ENCODE peak calls at places on chromosomes 13 and 19, in ten cellular contexts. E is tibial artery; H is GM13976; F is heart left ventricle; V is GM18507; Z is HCEC 1CT; R is cardiac septum; D is stimulated activated CD4-positive, alpha-beta T cell treated with anti-CD3 and anti-CD28 coated beads, TNF-alpha, amount 100 ng/mL, for 24 hours; O is ascending aorta; G is HS-5. T is an unnamed sample.

GRCh38 chr19:2213799-2214198 is 22.3 kb downstream of the PLEKHJ1 start:
- DNase-seq in E (no peak), R (no peak), Z (no peak), D (no peak), F (peak), H (no peak), V (no peak), G (no peak), O (no peak), T (no peak)

GRCh38 chr19:18006895-18007604 is 920 bp upstream of the ARRDC2 start:
- DNase-seq in F (peak), D (peak), O (no peak), V (peak), G (peak), R (peak), E (peak), H (peak), Z (peak), T (peak)

GRCh38 chr19:34994643-34995471 is 5.3 kb upstream of the GRAMD1A start:
- DNase-seq in G (no peak), O (no peak), Z (no peak), H (no peak), R (no peak), D (no peak), F (no peak), E (peak), V (no peak), T (peak)

GRCh38 chr13:27117158-27117557 is 54.5 kb downstream of the USP12 start:
- DNase-seq in V (no peak), H (no peak), O (no peak), Z (peak), F (no peak), G (no peak), E (no peak), D (no peak), R (no peak), T (no peak)

GRCh38 chr13:80881495-80882482 is 540.9 kb upstream of the SPRY2 start:
- DNase-seq in R (no peak), H (no peak), D (no peak), E (no peak), G (no peak), F (no peak), V (no peak), Z (peak), O (no peak), T (no peak)

GRCh38 chr13:38519229-38519910 is 167.5 kb upstream of the FREM2 start:
- DNase-seq in D (no peak), V (no peak), H (no peak), E (no peak), F (no peak), Z (no peak), O (no peak), R (no peak), G (no peak), T (no peak)

GRCh38 chr13:60591348-60591747 is 194.3 kb downstream of the TDRD3 start:
- DNase-seq in H (peak), V (no peak), E (no peak), O (no peak), Z (peak), F (no peak), D (no peak), G (no peak), R (no peak), T (no peak)

GRCh38 chr19:6056801-6057650 is 53.3 kb downstream of the RFX2 start:
- DNase-seq in F (peak), R (peak), H (no peak), O (peak), Z (peak), D (no peak), G (peak), E (peak), V (no peak), T (peak)

GRCh38 chr19:9934132-9934950 is 2.0 kb downstream of the OLFM2 start:
- DNase-seq in Z (peak), G (no peak), O (no peak), V (peak), H (peak), E (peak), F (peak), R (no peak), D (peak), T (peak)

GRCh38 chr19:18514800-18515682 is 6.8 kb downstream of the ELL start:
- DNase-seq in V (no peak), R (peak), O (no peak), E (peak), G (no peak), F (peak), Z (peak), D (no peak), H (no peak), T (peak)

GRCh38 chr13:101739382-101740178 is 287.1 kb downstream of the ITGBL1 start:
- DNase-seq in O (no peak), H (no peak), V (no peak), E (no peak), G (no peak), R (no peak), D (no peak), Z (no peak), F (no peak), T (no peak)

GRCh38 chr13:43580280-43580679 is 206.5 kb downstream of the ENOX1 start:
- DNase-seq in F (no peak), Z (no peak), G (no peak), R (no peak), V (no peak), E (no peak), O (no peak), H (no peak), D (no peak), T (no peak)

GRCh38 chr13:48564046-48564445 is 31.2 kb upstream of the RCBTB2 start:
- DNase-seq in Z (no peak), O (no peak), R (no peak), E (no peak), D (no peak), H (no peak), V (no peak), F (no peak), G (no peak), T (no peak)